ENCODE peak calls at places on chromosomes 12 and 14, in six cellular contexts. S is HT1080, M is foreskin fibroblast, N is T-helper 9 cell, O is anterior cingulate cortex, W is PC-3. R is an unnamed sample.

GRCh38 chr14:95741051-95741490 is 27.1 kb upstream of the TCL1A start:
- DNase-seq in S (peak), M (no peak), N (no peak), O (no peak), W (peak), R (no peak)

GRCh38 chr12:129606239-129606638 is 297.6 kb downstream of the TMEM132D start:
- DNase-seq in S (no peak), M (no peak), N (no peak), O (no peak), W (no peak), R (no peak)

GRCh38 chr12:76621582-76622024 is 62.0 kb upstream of the OSBPL8 start:
- DNase-seq in S (peak), M (peak), N (peak), O (no peak), W (peak), R (no peak)

GRCh38 chr14:105223260-105223659 is 25.1 kb upstream of the BTBD6 start:
- DNase-seq in S (no peak), M (no peak), N (no peak), O (no peak), W (peak), R (no peak)

GRCh38 chr12:124075836-124076235 is 102.8 kb downstream of the ZNF664 start:
- DNase-seq in S (no peak), M (no peak), N (no peak), O (no peak), W (no peak), R (no peak)

GRCh38 chr14:105381446-105382342 is 16.6 kb upstream of the TEX22 start:
- DNase-seq in S (no peak), M (no peak), N (no peak), O (no peak), W (no peak), R (no peak)

GRCh38 chr14:75176142-75176820 is at the start of gene TMED10:
- DNase-seq in S (peak), M (peak), N (peak), O (peak), W (no peak), R (peak)

GRCh38 chr12:54051081-54051912 is 2.3 kb upstream of the HOXC4 start:
- DNase-seq in S (no peak), M (no peak), N (no peak), O (no peak), W (no peak), R (no peak)

GRCh38 chr14:33839193-33840076 is 111.4 kb downstream of the EGLN3 start:
- DNase-seq in S (no peak), M (peak), N (peak), O (peak), W (peak), R (no peak)

GRCh38 chr14:78933948-78934524 is 763.9 kb downstream of the NRXN3 start:
- DNase-seq in S (peak), M (peak), N (no peak), O (no peak), W (peak), R (no peak)

GRCh38 chr12:115398311-115398781 is 714.4 kb upstream of the TBX3 start:
- DNase-seq in S (peak), M (no peak), N (no peak), O (no peak), W (peak), R (no peak)

GRCh38 chr14:104724407-104724980 is 465 bp downstream of the ADSS1 start:
- DNase-seq in S (no peak), M (no peak), N (no peak), O (no peak), W (no peak), R (no peak)

GRCh38 chr14:20986811-20987210 is 3.0 kb upstream of the METTL17 start:
- DNase-seq in S (peak), M (peak), N (no peak), O (no peak), W (peak), R (peak)

GRCh38 chr12:47789712-47790489 is 16.9 kb downstream of the SLC48A1 start:
- DNase-seq in S (no peak), M (no peak), N (no peak), O (no peak), W (no peak), R (no peak)

GRCh38 chr12:28610401-28611114 is 420.3 kb downstream of the CCDC91 start:
- DNase-seq in S (no peak), M (no peak), N (no peak), O (no peak), W (no peak), R (no peak)

GRCh38 chr14:54566152-54566409 is 847 bp upstream of the SAMD4A start:
- DNase-seq in S (no peak), M (no peak), N (no peak), O (no peak), W (no peak), R (no peak)

GRCh38 chr12:1781770-1782169 is 38.6 kb upstream of the LRTM2 start:
- DNase-seq in S (no peak), M (no peak), N (no peak), O (no peak), W (no peak), R (no peak)

GRCh38 chr12:88844426-88844825 is 264.2 kb upstream of the KITLG start:
- DNase-seq in S (no peak), M (no peak), N (no peak), O (no peak), W (no peak), R (no peak)

GRCh38 chr14:92880851-92881250 is 42.1 kb upstream of the CHGA start:
- DNase-seq in S (peak), M (peak), N (no peak), O (no peak), W (peak), R (peak)

GRCh38 chr14:101962503-101962874 is 1.9 kb upstream of the DYNC1H1 start:
- DNase-seq in S (peak), M (peak), N (no peak), O (peak), W (peak), R (peak)

GRCh38 chr14:91509878-91510170 is 286 bp downstream of the PPP4R3A start:
- DNase-seq in S (no peak), M (peak), N (peak), O (no peak), W (no peak), R (no peak)

GRCh38 chr14:101249676-101250036 is 311.6 kb upstream of the DIO3 start:
- DNase-seq in S (no peak), M (no peak), N (no peak), O (no peak), W (no peak), R (no peak)

GRCh38 chr12:130427381-130427887 is 89.7 kb downstream of the PIWIL1 start:
- DNase-seq in S (no peak), M (no peak), N (no peak), O (no peak), W (no peak), R (no peak)

GRCh38 chr14:91737619-91738018 is 5.7 kb upstream of the CATSPERB start:
- DNase-seq in S (peak), M (no peak), N (no peak), O (no peak), W (no peak), R (no peak)

GRCh38 chr12:52924764-52925716 is 20.2 kb upstream of the KRT8 start:
- DNase-seq in S (peak), M (no peak), N (no peak), O (no peak), W (peak), R (no peak)

GRCh38 chr12:106224392-106224706 is 23.5 kb downstream of the CKAP4 start:
- DNase-seq in S (no peak), M (no peak), N (no peak), O (no peak), W (no peak), R (no peak)

GRCh38 chr14:95547626-95548327 is 12.9 kb downstream of the GLRX5 start:
- DNase-seq in S (peak), M (no peak), N (no peak), O (no peak), W (peak), R (no peak)

R was measured in occipital lobe.